ENCODE peak calls at places on chromosomes 5 and 9, in four cellular contexts. One of them, this sample, is unnamed.

GRCh38 chr9:109846781-109847180 is 66.8 kb downstream of the PALM2AKAP2 start:
- DNase-seq in K562: no peak
- DNase-seq in A549: no peak
- DNase-seq in GM12878: no peak
- DNase-seq in this sample: no peak

GRCh38 chr9:34413229-34413852 is 36.6 kb upstream of the MYORG start:
- DNase-seq in K562: peak; percentile 69
- DNase-seq in A549: peak; percentile 49
- DNase-seq in GM12878: no peak
- DNase-seq in this sample: peak; percentile 31

GRCh38 chr5:133785182-133785581 is 172.8 kb upstream of the FSTL4 start:
- DNase-seq in K562: peak; percentile 15
- DNase-seq in A549: no peak
- DNase-seq in GM12878: no peak
- DNase-seq in this sample: no peak

GRCh38 chr9:112761912-112762651 is 11.5 kb downstream of the SNX30 start:
- DNase-seq in K562: no peak
- DNase-seq in A549: no peak
- DNase-seq in GM12878: no peak
- DNase-seq in this sample: no peak

GRCh38 chr5:174560861-174561260 is 163.5 kb upstream of the MSX2 start:
- DNase-seq in K562: no peak
- DNase-seq in A549: no peak
- DNase-seq in GM12878: no peak
- DNase-seq in this sample: no peak

GRCh38 chr9:128644452-128644851 is 12.2 kb downstream of the DYNC2I2 start:
- DNase-seq in K562: no peak
- DNase-seq in A549: no peak
- DNase-seq in GM12878: no peak
- DNase-seq in this sample: no peak

GRCh38 chr9:134066923-134067851 is 639 bp downstream of the BRD3 start:
- DNase-seq in K562: peak; percentile 32
- DNase-seq in A549: peak; percentile 36
- DNase-seq in GM12878: no peak
- DNase-seq in this sample: no peak

GRCh38 chr9:133930046-133931015 is 61.8 kb downstream of the VAV2 start:
- DNase-seq in K562: no peak
- DNase-seq in A549: no peak
- DNase-seq in GM12878: no peak
- DNase-seq in this sample: no peak

GRCh38 chr5:170747357-170747756 is 36.2 kb upstream of the GABRP start:
- DNase-seq in K562: no peak
- DNase-seq in A549: no peak
- DNase-seq in GM12878: no peak
- DNase-seq in this sample: no peak
- TF ChIP-seq CHD4 in K562: no peak
- TF ChIP-seq CHD4 in A549: no peak
- TF ChIP-seq CHD4 in GM12878: no peak
- TF ChIP-seq CHD4 in this sample: no peak

GRCh38 chr5:98769006-98769255 is 4.5 kb upstream of the RGMB start:
- DNase-seq in K562: no peak
- DNase-seq in A549: no peak
- DNase-seq in GM12878: no peak
- DNase-seq in this sample: no peak

GRCh38 chr5:98770158-98770910 is 3.1 kb upstream of the RGMB start:
- DNase-seq in K562: no peak
- DNase-seq in A549: no peak
- DNase-seq in GM12878: no peak
- DNase-seq in this sample: peak; percentile 41

GRCh38 chr5:98770911-98771322 is 2.5 kb upstream of the RGMB start:
- DNase-seq in K562: no peak
- DNase-seq in A549: peak; percentile 33
- DNase-seq in GM12878: no peak
- DNase-seq in this sample: no peak

GRCh38 chr5:98768160-98769005 is 5.1 kb upstream of the RGMB start:
- DNase-seq in K562: peak; percentile 29
- DNase-seq in A549: peak; percentile 68
- DNase-seq in GM12878: no peak
- DNase-seq in this sample: peak; percentile 46

GRCh38 chr5:98769256-98770157 is 4.0 kb upstream of the RGMB start:
- DNase-seq in K562: no peak
- DNase-seq in A549: peak; percentile 42
- DNase-seq in GM12878: no peak
- DNase-seq in this sample: no peak
- TF ChIP-seq RAD21 in K562: no peak
- TF ChIP-seq RAD21 in A549: peak; percentile 19
- TF ChIP-seq RAD21 in GM12878: no peak
- TF ChIP-seq RAD21 in this sample: no peak

DNA sequence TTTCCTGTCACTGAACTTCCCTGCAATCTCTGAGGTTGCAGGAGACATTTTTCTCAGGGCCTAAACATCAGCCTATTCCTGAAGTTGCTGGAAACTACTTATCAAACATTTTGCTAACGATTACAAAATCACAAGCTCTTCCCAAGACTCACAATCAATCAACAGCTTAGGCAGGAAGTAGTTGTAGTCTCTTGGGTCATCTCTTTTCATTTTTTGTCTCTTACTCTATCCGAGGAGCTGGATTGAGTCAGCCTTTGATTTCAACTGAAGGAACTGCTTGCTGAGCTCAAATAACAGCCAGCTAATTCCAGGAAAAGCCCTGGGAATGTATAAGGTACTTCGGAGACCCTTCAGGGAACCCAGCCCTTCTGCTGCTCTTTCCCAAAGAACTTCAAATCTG is 398.9 kb downstream of the PLK2 start:
- DNase-seq in K562: no peak
- DNase-seq in A549: no peak
- DNase-seq in GM12878: no peak
- DNase-seq in this sample: no peak
- TF ChIP-seq CHD4 in K562: no peak
- TF ChIP-seq CHD4 in A549: no peak
- TF ChIP-seq CHD4 in GM12878: no peak
- TF ChIP-seq CHD4 in this sample: no peak

DNA sequence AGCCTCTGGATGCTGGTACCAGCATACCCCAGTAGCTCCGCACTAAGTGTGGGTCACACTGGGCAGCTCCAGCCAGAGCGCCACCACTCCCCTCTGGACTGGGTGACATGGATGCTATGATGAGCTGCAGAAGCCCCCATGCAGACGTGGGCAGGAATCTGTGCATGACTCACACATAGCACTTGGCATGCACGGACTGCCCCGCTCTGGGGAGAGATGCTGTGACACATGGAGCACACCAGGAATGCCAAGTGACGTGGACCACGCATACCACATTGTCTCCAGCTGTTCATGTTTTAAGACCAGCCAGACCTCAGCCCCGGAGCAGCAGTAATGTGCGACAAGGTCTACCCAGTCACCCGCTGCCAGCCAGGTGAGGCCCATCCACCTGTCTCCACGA is 64.1 kb downstream of the SEMA4D start:
- DNase-seq in K562: no peak
- DNase-seq in A549: no peak
- DNase-seq in GM12878: no peak
- DNase-seq in this sample: no peak
- TF ChIP-seq RAD21 in K562: no peak
- TF ChIP-seq RAD21 in A549: no peak
- TF ChIP-seq RAD21 in GM12878: no peak
- TF ChIP-seq RAD21 in this sample: no peak